ENCODE peak calls at places on chromosomes 6 and 20, in six cellular contexts. One of them, this sample, is unnamed.

GRCh38 chr6:19866900-19867627 is 29.9 kb downstream of the ID4 start:
- DNase-seq in heart right ventricle: no peak
- DNase-seq in fibroblast of the aortic adventitia: no peak
- DNase-seq in cardiac fibroblast: peak; percentile 47
- DNase-seq in mammary epithelial cell: peak; percentile 91
- DNase-seq in AG10803: peak; percentile 54
- DNase-seq in this sample: no peak

GRCh38 chr6:106792536-106793236 is 163.3 kb downstream of the QRSL1 start:
- DNase-seq in cardiac fibroblast: no peak
- DNase-seq in heart right ventricle: no peak
- DNase-seq in mammary epithelial cell: peak; percentile 58
- DNase-seq in AG10803: no peak
- DNase-seq in fibroblast of the aortic adventitia: no peak
- DNase-seq in this sample: no peak

GRCh38 chr6:91020741-91021140 is 433.9 kb upstream of the MAP3K7 start:
- DNase-seq in fibroblast of the aortic adventitia: no peak
- DNase-seq in mammary epithelial cell: no peak
- DNase-seq in heart right ventricle: no peak
- DNase-seq in AG10803: no peak
- DNase-seq in cardiac fibroblast: no peak
- DNase-seq in this sample: no peak

GRCh38 chr20:50577175-50578018 is 67.2 kb downstream of the PTPN1 start:
- DNase-seq in mammary epithelial cell: no peak
- DNase-seq in cardiac fibroblast: no peak
- DNase-seq in AG10803: no peak
- DNase-seq in fibroblast of the aortic adventitia: no peak
- DNase-seq in heart right ventricle: peak; percentile 76
- DNase-seq in this sample: no peak

GRCh38 chr6:17725083-17725482 is 18.4 kb upstream of the NUP153 start:
- DNase-seq in cardiac fibroblast: peak; percentile 59
- DNase-seq in fibroblast of the aortic adventitia: peak; percentile 53
- DNase-seq in AG10803: peak; percentile 27
- DNase-seq in heart right ventricle: peak; percentile 52
- DNase-seq in mammary epithelial cell: no peak
- DNase-seq in this sample: no peak

GRCh38 chr6:163814494-163815364 is 400.2 kb downstream of the QKI start:
- DNase-seq in fibroblast of the aortic adventitia: peak; percentile 54
- DNase-seq in cardiac fibroblast: peak; percentile 51
- DNase-seq in mammary epithelial cell: no peak
- DNase-seq in AG10803: peak; percentile 77
- DNase-seq in heart right ventricle: no peak
- DNase-seq in this sample: peak; percentile 28

GRCh38 chr6:134689177-134689576 is 260.7 kb downstream of the ALDH8A1 start:
- DNase-seq in cardiac fibroblast: no peak
- DNase-seq in heart right ventricle: no peak
- DNase-seq in mammary epithelial cell: peak; percentile 42
- DNase-seq in fibroblast of the aortic adventitia: no peak
- DNase-seq in AG10803: no peak
- DNase-seq in this sample: no peak

GRCh38 chr20:9535457-9535856 is 21.1 kb downstream of the LAMP5 start:
- DNase-seq in cardiac fibroblast: no peak
- DNase-seq in mammary epithelial cell: no peak
- DNase-seq in heart right ventricle: no peak
- DNase-seq in AG10803: no peak
- DNase-seq in fibroblast of the aortic adventitia: no peak
- DNase-seq in this sample: no peak

GRCh38 chr20:45994761-45995160 is 13.9 kb upstream of the MMP9 start:
- DNase-seq in AG10803: no peak
- DNase-seq in heart right ventricle: no peak
- DNase-seq in cardiac fibroblast: no peak
- DNase-seq in mammary epithelial cell: no peak
- DNase-seq in fibroblast of the aortic adventitia: no peak
- DNase-seq in this sample: no peak

GRCh38 chr6:45703041-45703739 is 312.5 kb downstream of the CLIC5 start:
- DNase-seq in AG10803: peak; percentile 73
- DNase-seq in heart right ventricle: no peak
- DNase-seq in fibroblast of the aortic adventitia: peak; percentile 55
- DNase-seq in cardiac fibroblast: peak; percentile 66
- DNase-seq in mammary epithelial cell: peak; percentile 62
- DNase-seq in this sample: no peak

GRCh38 chr6:147675281-147675680 is 166.8 kb downstream of the SAMD5 start:
- DNase-seq in heart right ventricle: no peak
- DNase-seq in cardiac fibroblast: peak; percentile 43
- DNase-seq in fibroblast of the aortic adventitia: no peak
- DNase-seq in AG10803: peak; percentile 6
- DNase-seq in mammary epithelial cell: peak; percentile 97
- DNase-seq in this sample: no peak

GRCh38 chr6:88683734-88684133 is 279.7 kb downstream of the RNGTT start:
- DNase-seq in heart right ventricle: no peak
- DNase-seq in AG10803: no peak
- DNase-seq in mammary epithelial cell: peak; percentile 5
- DNase-seq in cardiac fibroblast: peak; percentile 61
- DNase-seq in fibroblast of the aortic adventitia: no peak
- DNase-seq in this sample: no peak

GRCh38 chr6:128821116-128821515 is 61.8 kb upstream of the LAMA2 start:
- DNase-seq in cardiac fibroblast: peak; percentile 54
- DNase-seq in AG10803: no peak
- DNase-seq in fibroblast of the aortic adventitia: peak; percentile 59
- DNase-seq in mammary epithelial cell: no peak
- DNase-seq in heart right ventricle: no peak
- DNase-seq in this sample: no peak
- TF ChIP-seq CTCF in cardiac fibroblast: no peak
- TF ChIP-seq CTCF in AG10803: no peak
- TF ChIP-seq CTCF in fibroblast of the aortic adventitia: no peak
- TF ChIP-seq CTCF in mammary epithelial cell: no peak
- TF ChIP-seq CTCF in heart right ventricle: no peak
- TF ChIP-seq CTCF in this sample: no peak

GRCh38 chr6:131250121-131250520 is 114.9 kb downstream of the AKAP7 start:
- DNase-seq in fibroblast of the aortic adventitia: peak; percentile 53
- DNase-seq in mammary epithelial cell: peak; percentile 59
- DNase-seq in AG10803: peak; percentile 45
- DNase-seq in heart right ventricle: peak; percentile 31
- DNase-seq in cardiac fibroblast: peak; percentile 50
- DNase-seq in this sample: peak; percentile 64
- H3K4me3 ChIP-seq in fibroblast of the aortic adventitia: peak overlapping the region; percentile 59
- H3K4me3 ChIP-seq in mammary epithelial cell: peak overlapping the region; percentile 31
- H3K4me3 ChIP-seq in AG10803: peak overlapping the region; percentile 56
- H3K4me3 ChIP-seq in heart right ventricle: peak overlapping the region; percentile 49
- H3K4me3 ChIP-seq in cardiac fibroblast: peak overlapping the region; percentile 50
- H3K4me3 ChIP-seq in this sample: peak overlapping the region; percentile 37

GRCh38 chr6:158661156-158661555 is 11.3 kb downstream of the SYTL3 start:
- DNase-seq in cardiac fibroblast: no peak
- DNase-seq in heart right ventricle: no peak
- DNase-seq in fibroblast of the aortic adventitia: no peak
- DNase-seq in mammary epithelial cell: no peak
- DNase-seq in AG10803: no peak
- DNase-seq in this sample: no peak

GRCh38 chr6:158655569-158656450 is 6.0 kb downstream of the SYTL3 start:
- DNase-seq in cardiac fibroblast: no peak
- DNase-seq in AG10803: no peak
- DNase-seq in heart right ventricle: no peak
- DNase-seq in mammary epithelial cell: no peak
- DNase-seq in fibroblast of the aortic adventitia: no peak
- DNase-seq in this sample: no peak

GRCh38 chr6:158663465-158664167 is 13.8 kb downstream of the SYTL3 start:
- DNase-seq in fibroblast of the aortic adventitia: no peak
- DNase-seq in mammary epithelial cell: no peak
- DNase-seq in AG10803: no peak
- DNase-seq in heart right ventricle: no peak
- DNase-seq in cardiac fibroblast: no peak
- DNase-seq in this sample: no peak

GRCh38 chr6:158662607-158663464 is 13.0 kb downstream of the SYTL3 start:
- DNase-seq in heart right ventricle: no peak
- DNase-seq in mammary epithelial cell: no peak
- DNase-seq in AG10803: peak; percentile 52
- DNase-seq in cardiac fibroblast: no peak
- DNase-seq in fibroblast of the aortic adventitia: peak; percentile 88
- DNase-seq in this sample: no peak

DNA sequence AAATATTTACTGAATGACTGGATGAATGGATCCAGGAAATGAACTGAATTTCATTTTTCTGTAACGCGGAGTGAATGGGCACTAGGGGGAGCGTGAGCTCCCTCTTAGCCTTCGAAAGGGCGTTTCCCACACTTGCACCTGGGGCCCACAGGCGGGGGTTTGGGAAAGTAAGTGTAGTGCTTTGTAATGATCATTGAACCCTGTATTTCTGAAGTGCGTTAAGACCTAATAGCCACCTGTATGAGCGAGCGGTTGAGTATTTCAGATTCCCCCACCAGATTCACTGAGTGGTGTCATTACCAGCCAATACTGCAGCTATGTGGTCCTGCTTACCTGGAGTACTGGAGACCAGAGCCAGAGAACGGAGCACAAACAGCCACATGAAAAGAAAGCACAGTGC is 10.5 kb downstream of the SYTL3 start:
- DNase-seq in mammary epithelial cell: no peak
- DNase-seq in heart right ventricle: no peak
- DNase-seq in cardiac fibroblast: no peak
- DNase-seq in AG10803: peak; percentile 18
- DNase-seq in fibroblast of the aortic adventitia: no peak
- DNase-seq in this sample: no peak
- TF ChIP-seq CTCF in mammary epithelial cell: peak; percentile 59
- TF ChIP-seq CTCF in heart right ventricle: peak; percentile 22
- TF ChIP-seq CTCF in cardiac fibroblast: peak; percentile 55
- TF ChIP-seq CTCF in AG10803: peak; percentile 57
- TF ChIP-seq CTCF in fibroblast of the aortic adventitia: peak; percentile 56
- TF ChIP-seq CTCF in this sample: no peak

DNA sequence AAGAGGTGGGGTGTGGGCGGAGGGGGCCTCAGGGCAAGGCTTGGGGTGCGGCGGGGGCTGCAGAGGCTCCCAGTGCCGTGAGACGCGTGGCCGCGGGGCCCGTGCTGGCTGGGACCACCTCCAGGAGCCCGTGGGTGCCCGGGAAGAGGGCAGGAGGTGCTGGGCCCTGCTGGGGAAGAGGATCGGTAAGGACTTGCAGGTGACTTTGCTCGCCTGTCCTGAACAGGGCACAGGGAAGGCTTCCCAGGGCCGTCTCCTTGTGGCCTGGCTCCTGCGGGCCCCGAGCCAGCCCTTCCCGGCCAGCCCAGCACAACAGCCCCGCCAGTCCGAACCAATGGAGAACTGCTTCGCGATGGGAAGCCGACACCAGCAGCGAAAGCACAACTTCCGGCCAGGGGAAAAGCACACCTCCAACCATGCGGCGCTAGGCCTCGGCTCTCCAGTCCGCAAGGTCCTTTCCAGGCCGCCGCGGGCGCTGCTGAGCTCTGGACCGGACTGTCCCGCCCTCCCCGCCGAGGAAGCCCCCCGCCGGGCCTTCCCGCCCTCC is 32.3 kb downstream of the IRF4 start:
- DNase-seq in mammary epithelial cell: no peak
- DNase-seq in heart right ventricle: no peak
- DNase-seq in AG10803: no peak
- DNase-seq in cardiac fibroblast: no peak
- DNase-seq in fibroblast of the aortic adventitia: no peak
- DNase-seq in this sample: no peak
- H3K4me3 ChIP-seq in mammary epithelial cell: no peak overlapping the region
- H3K4me3 ChIP-seq in heart right ventricle: no peak overlapping the region
- H3K4me3 ChIP-seq in AG10803: no peak overlapping the region
- H3K4me3 ChIP-seq in cardiac fibroblast: no peak overlapping the region
- H3K4me3 ChIP-seq in fibroblast of the aortic adventitia: no peak overlapping the region
- H3K4me3 ChIP-seq in this sample: no peak overlapping the region

DNA sequence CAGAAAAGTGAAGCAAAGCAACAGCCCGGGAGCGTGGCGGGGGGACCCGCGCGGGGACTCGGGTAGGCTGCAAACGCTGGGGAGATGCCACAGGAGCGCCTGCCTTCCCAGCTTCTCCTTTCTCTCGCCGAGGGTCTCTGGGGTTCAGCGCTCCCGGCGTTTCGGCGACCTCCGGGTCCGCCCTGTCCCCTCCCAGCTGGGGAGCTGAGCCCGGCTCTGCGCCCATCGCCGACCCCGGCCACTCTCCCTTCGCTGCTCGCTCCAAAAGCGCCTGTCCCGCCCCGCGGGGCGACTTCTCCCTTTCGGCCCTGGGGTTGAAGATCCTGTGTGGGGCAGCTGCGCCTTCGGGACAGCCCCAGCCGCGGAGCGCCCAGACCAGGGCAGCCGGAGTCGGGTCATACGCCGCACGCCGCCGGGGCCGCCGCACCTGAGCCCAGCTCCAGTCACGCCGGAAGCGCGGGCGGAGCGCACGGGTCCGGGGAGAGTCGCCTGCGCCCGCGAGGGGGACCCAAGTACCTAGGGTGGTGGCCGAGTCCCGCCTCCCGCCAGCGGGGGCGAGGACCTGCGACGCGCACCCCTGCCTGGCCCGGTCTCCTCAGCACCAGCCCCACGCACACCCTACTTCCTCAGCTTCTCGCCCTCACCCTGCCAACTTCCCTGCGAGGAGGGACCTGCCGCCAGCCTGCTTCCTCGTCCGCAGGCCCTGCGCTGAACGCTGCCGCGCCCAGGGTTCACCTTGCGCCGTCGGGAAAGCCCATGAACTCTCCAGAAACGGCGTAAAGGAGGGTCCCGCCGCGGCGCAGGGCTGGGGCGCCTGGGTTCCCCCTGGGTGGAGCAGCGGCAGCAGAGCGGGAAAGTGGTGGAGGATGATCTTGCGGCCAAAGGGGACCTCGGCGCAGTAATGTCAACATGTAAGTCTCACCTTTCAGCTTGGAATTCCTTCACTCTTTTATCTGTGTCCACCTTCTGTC is at the start of gene ADGRG6:
- DNase-seq in cardiac fibroblast: peak; percentile 32
- DNase-seq in AG10803: peak; percentile 45
- DNase-seq in mammary epithelial cell: peak; percentile 65
- DNase-seq in fibroblast of the aortic adventitia: no peak
- DNase-seq in heart right ventricle: peak; percentile 30
- DNase-seq in this sample: no peak
- TF ChIP-seq CTCF in cardiac fibroblast: no peak
- TF ChIP-seq CTCF in AG10803: peak; percentile 7
- TF ChIP-seq CTCF in mammary epithelial cell: peak; percentile 25
- TF ChIP-seq CTCF in fibroblast of the aortic adventitia: no peak
- TF ChIP-seq CTCF in heart right ventricle: no peak
- TF ChIP-seq CTCF in this sample: no peak

DNA sequence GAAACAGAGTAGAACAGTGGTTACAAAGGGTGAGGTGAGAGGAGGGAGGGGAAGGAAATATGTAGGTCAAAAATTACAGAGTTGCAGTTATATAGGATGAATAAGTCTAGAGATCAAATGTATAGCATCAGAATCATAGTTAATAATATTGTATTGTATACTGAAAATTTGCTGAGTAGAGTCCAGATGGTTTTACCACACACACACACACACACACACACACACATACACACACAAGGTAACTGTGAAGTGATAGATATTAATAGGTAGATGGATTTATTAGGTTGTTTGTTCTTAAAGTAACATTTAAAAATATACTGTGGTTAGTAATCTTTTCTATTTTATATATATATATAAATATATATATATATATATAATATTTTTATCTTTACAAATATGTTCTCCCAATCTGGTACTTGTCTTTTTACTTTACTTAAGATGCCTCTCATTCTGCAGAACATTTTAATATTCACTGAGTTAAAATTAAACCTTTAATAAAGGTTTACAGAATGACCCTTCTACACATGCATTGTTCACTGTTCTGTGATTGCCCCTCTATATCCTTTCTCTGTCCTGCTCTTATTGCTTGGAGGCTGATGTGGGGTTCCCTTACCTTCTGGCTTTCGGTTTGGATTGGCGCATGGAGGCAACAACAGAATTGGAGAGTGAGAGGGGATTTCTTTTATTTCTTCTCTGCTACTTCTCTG is 408 bp downstream of the PTCHD4 start:
- DNase-seq in fibroblast of the aortic adventitia: peak; percentile 7
- DNase-seq in mammary epithelial cell: no peak
- DNase-seq in heart right ventricle: no peak
- DNase-seq in AG10803: no peak
- DNase-seq in cardiac fibroblast: no peak
- DNase-seq in this sample: no peak
- H3K4me3 ChIP-seq in fibroblast of the aortic adventitia: peak overlapping the region; percentile 53
- H3K4me3 ChIP-seq in mammary epithelial cell: peak overlapping the region; percentile 74
- H3K4me3 ChIP-seq in heart right ventricle: peak overlapping the region; percentile 50
- H3K4me3 ChIP-seq in AG10803: peak overlapping the region; percentile 39
- H3K4me3 ChIP-seq in cardiac fibroblast: peak overlapping the region; percentile 49
- H3K4me3 ChIP-seq in this sample: peak overlapping the region; percentile 3

This sample was measured in tibial artery.